ENCODE peak calls at places on chromosomes 2 and 18, in seven cellular contexts. One of them, this sample, is unnamed.

GRCh38 chr2:134452042-134452733 is 198.3 kb downstream of the MGAT5 start:
- DNase-seq in H9: no peak
- DNase-seq in fibroblast of lung: no peak
- DNase-seq in colonic mucosa: no peak
- DNase-seq in AG09309: no peak
- DNase-seq in brain microvascular endothelial cell: no peak
- DNase-seq in HFFc6: no peak
- DNase-seq in this sample: no peak

GRCh38 chr2:145569108-145569507 is 1049.2 kb upstream of the ZEB2 start:
- DNase-seq in brain microvascular endothelial cell: peak; percentile 21
- DNase-seq in HFFc6: peak; percentile 27
- DNase-seq in AG09309: peak; percentile 10
- DNase-seq in fibroblast of lung: peak; percentile 48
- DNase-seq in colonic mucosa: no peak
- DNase-seq in H9: no peak
- DNase-seq in this sample: no peak

GRCh38 chr2:44360749-44361329 is 455 bp downstream of the PREPL start:
- DNase-seq in fibroblast of lung: peak; percentile 17
- DNase-seq in brain microvascular endothelial cell: peak; percentile 6
- DNase-seq in AG09309: no peak
- DNase-seq in colonic mucosa: peak; percentile 54
- DNase-seq in H9: no peak
- DNase-seq in HFFc6: no peak
- DNase-seq in this sample: no peak

GRCh38 chr2:190576565-190576964 is 42.0 kb upstream of the NEMP2 start:
- DNase-seq in fibroblast of lung: no peak
- DNase-seq in HFFc6: no peak
- DNase-seq in colonic mucosa: no peak
- DNase-seq in H9: no peak
- DNase-seq in AG09309: no peak
- DNase-seq in brain microvascular endothelial cell: peak; percentile 51
- DNase-seq in this sample: no peak

GRCh38 chr2:221494556-221494955 is 77.5 kb downstream of the EPHA4 start:
- DNase-seq in HFFc6: no peak
- DNase-seq in H9: no peak
- DNase-seq in colonic mucosa: peak; percentile 22
- DNase-seq in AG09309: no peak
- DNase-seq in fibroblast of lung: peak; percentile 59
- DNase-seq in brain microvascular endothelial cell: no peak
- DNase-seq in this sample: no peak

GRCh38 chr18:57210101-57210661 is 63.3 kb downstream of the BOD1L2 start:
- DNase-seq in brain microvascular endothelial cell: peak; percentile 72
- DNase-seq in fibroblast of lung: peak; percentile 77
- DNase-seq in AG09309: peak; percentile 38
- DNase-seq in colonic mucosa: peak; percentile 64
- DNase-seq in H9: peak; percentile 83
- DNase-seq in HFFc6: peak; percentile 83
- DNase-seq in this sample: peak; percentile 6

GRCh38 chr2:8985561-8986326 is 17.7 kb downstream of the MBOAT2 start:
- DNase-seq in fibroblast of lung: peak; percentile 93
- DNase-seq in AG09309: no peak
- DNase-seq in H9: no peak
- DNase-seq in brain microvascular endothelial cell: no peak
- DNase-seq in colonic mucosa: no peak
- DNase-seq in HFFc6: peak; percentile 41
- DNase-seq in this sample: no peak

GRCh38 chr2:47536696-47537095 is 133.7 kb downstream of the MSH2 start:
- DNase-seq in HFFc6: peak; percentile 3
- DNase-seq in AG09309: peak; percentile 11
- DNase-seq in fibroblast of lung: peak; percentile 67
- DNase-seq in colonic mucosa: no peak
- DNase-seq in brain microvascular endothelial cell: no peak
- DNase-seq in H9: no peak
- DNase-seq in this sample: no peak

GRCh38 chr18:74242451-74243096 is 49.2 kb downstream of the CYB5A start:
- DNase-seq in fibroblast of lung: no peak
- DNase-seq in brain microvascular endothelial cell: no peak
- DNase-seq in AG09309: no peak
- DNase-seq in H9: no peak
- DNase-seq in HFFc6: no peak
- DNase-seq in colonic mucosa: peak; percentile 41
- DNase-seq in this sample: no peak

DNA sequence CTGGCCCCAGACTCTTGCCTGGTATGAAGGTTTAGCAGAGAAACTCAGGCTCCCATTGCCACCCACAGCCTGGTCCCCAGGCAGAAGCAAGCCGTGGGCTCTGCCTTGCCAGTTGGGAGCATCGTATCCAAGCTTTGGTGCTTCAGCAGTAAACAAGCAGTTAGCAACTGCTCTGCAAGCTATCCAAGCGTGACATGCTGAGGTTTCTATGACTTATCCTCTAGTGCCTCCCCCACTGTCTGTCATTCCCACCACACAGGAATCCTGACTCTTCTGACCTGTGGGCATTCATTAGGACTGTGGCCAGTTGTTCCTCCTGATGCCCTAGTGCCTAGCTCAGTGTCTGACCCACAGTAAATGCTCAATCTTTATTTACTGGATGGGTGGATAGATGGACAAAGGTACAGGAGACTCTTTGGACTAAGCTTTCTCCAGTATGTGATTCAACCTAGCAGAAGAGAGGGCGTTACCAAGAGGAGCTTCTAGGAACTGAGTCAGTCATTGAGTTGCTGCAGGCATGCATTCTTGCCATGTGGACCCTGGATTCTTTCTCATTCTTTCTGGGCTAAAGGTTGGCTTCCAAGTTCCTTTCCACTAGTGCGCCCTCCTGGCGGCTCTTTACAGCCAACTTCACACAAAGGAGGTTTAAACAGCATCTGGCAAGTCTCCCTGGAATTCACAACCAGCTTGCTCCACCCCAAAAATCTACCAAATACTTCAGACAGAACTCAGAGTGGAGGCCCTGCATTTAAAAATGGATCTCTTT is 40.6 kb upstream of the MRPL19 start:
- DNase-seq in AG09309: peak; percentile 97
- DNase-seq in brain microvascular endothelial cell: peak; percentile 94
- DNase-seq in H9: no peak
- DNase-seq in colonic mucosa: no peak
- DNase-seq in fibroblast of lung: peak; percentile 99
- DNase-seq in HFFc6: peak; percentile 99
- DNase-seq in this sample: no peak
- TF ChIP-seq CTCF in AG09309: peak; percentile 62
- TF ChIP-seq CTCF in brain microvascular endothelial cell: peak; percentile 69
- TF ChIP-seq CTCF in H9: peak; percentile 13
- TF ChIP-seq CTCF in colonic mucosa: no peak
- TF ChIP-seq CTCF in fibroblast of lung: peak; percentile 34
- TF ChIP-seq CTCF in HFFc6: peak; percentile 74
- TF ChIP-seq CTCF in this sample: no peak

DNA sequence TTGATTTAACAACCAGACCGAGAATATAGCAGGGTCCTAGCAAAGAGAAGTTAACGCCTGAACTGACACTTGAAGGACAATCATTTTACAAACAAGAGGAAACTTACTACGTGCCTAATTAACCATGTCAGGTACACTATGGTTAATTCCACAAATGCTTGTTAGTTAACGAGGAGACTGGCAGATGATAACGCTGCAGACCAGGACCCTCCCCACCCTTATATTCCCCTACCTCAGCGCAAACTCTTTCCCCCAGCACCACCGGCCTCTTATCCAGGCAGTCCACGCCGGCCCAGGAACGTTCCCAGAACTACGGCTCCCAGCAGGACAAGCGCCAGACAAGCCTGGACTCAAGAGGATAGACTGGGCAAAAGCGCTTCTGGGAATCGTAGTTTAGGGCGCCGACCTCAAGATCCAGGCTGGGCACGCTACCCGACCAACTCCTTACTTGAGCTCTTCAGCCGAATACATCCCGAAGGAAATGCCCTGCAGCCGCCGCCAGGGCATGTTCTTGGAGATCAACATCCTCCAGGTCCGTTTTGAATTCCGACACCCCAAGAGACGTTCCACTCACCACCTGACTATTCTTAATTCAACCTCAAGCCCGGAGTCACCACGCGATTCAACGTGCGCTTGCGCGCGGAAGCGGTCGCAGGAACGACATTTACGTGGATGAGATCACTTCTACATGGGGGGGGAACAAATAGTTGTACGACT is at the start of gene POLR1A:
- DNase-seq in fibroblast of lung: peak; percentile 94
- DNase-seq in H9: peak; percentile 93
- DNase-seq in AG09309: peak; percentile 78
- DNase-seq in colonic mucosa: peak; percentile 91
- DNase-seq in HFFc6: peak; percentile 88
- DNase-seq in brain microvascular endothelial cell: peak; percentile 94
- DNase-seq in this sample: peak; percentile 71
- TF ChIP-seq CTCF in fibroblast of lung: peak; percentile 8
- TF ChIP-seq CTCF in H9: peak; percentile 21
- TF ChIP-seq CTCF in AG09309: peak; percentile 20
- TF ChIP-seq CTCF in colonic mucosa: no peak
- TF ChIP-seq CTCF in HFFc6: peak; percentile 45
- TF ChIP-seq CTCF in brain microvascular endothelial cell: peak; percentile 50
- TF ChIP-seq CTCF in this sample: peak; percentile 20

GRCh38 chr2:232387451-232388171 is 9.1 kb downstream of the ALPP start:
- DNase-seq in brain microvascular endothelial cell: no peak
- DNase-seq in AG09309: no peak
- DNase-seq in H9: peak; percentile 63
- DNase-seq in fibroblast of lung: no peak
- DNase-seq in HFFc6: no peak
- DNase-seq in colonic mucosa: no peak
- DNase-seq in this sample: no peak

GRCh38 chr2:232386740-232387450 is 8.3 kb downstream of the ALPP start:
- DNase-seq in colonic mucosa: no peak
- DNase-seq in HFFc6: no peak
- DNase-seq in brain microvascular endothelial cell: peak; percentile 44
- DNase-seq in AG09309: no peak
- DNase-seq in H9: peak; percentile 56
- DNase-seq in fibroblast of lung: peak; percentile 36
- DNase-seq in this sample: no peak

GRCh38 chr2:232386490-232386739 is 7.9 kb downstream of the ALPP start:
- DNase-seq in colonic mucosa: no peak
- DNase-seq in HFFc6: no peak
- DNase-seq in H9: no peak
- DNase-seq in brain microvascular endothelial cell: no peak
- DNase-seq in AG09309: no peak
- DNase-seq in fibroblast of lung: no peak
- DNase-seq in this sample: no peak

GRCh38 chr2:232384466-232384865 is 5.9 kb downstream of the ALPP start:
- DNase-seq in fibroblast of lung: no peak
- DNase-seq in colonic mucosa: no peak
- DNase-seq in HFFc6: no peak
- DNase-seq in brain microvascular endothelial cell: no peak
- DNase-seq in H9: no peak
- DNase-seq in AG09309: no peak
- DNase-seq in this sample: no peak

GRCh38 chr2:232385660-232386489 is 7.3 kb downstream of the ALPP start:
- DNase-seq in H9: no peak
- DNase-seq in brain microvascular endothelial cell: peak; percentile 99
- DNase-seq in colonic mucosa: no peak
- DNase-seq in HFFc6: peak; percentile 95
- DNase-seq in AG09309: peak; percentile 97
- DNase-seq in fibroblast of lung: peak; percentile 94
- DNase-seq in this sample: no peak
- TF ChIP-seq CTCF in H9: no peak
- TF ChIP-seq CTCF in brain microvascular endothelial cell: no peak
- TF ChIP-seq CTCF in colonic mucosa: no peak
- TF ChIP-seq CTCF in HFFc6: peak; percentile 56
- TF ChIP-seq CTCF in AG09309: peak; percentile 17
- TF ChIP-seq CTCF in fibroblast of lung: no peak
- TF ChIP-seq CTCF in this sample: no peak

GRCh38 chr2:56473524-56473923 is 289.7 kb downstream of the CCDC85A start:
- DNase-seq in HFFc6: no peak
- DNase-seq in H9: no peak
- DNase-seq in AG09309: no peak
- DNase-seq in colonic mucosa: no peak
- DNase-seq in fibroblast of lung: no peak
- DNase-seq in brain microvascular endothelial cell: no peak
- DNase-seq in this sample: no peak
- TF ChIP-seq CTCF in HFFc6: no peak
- TF ChIP-seq CTCF in H9: no peak
- TF ChIP-seq CTCF in AG09309: no peak
- TF ChIP-seq CTCF in colonic mucosa: no peak
- TF ChIP-seq CTCF in fibroblast of lung: no peak
- TF ChIP-seq CTCF in brain microvascular endothelial cell: no peak
- TF ChIP-seq CTCF in this sample: no peak

DNA sequence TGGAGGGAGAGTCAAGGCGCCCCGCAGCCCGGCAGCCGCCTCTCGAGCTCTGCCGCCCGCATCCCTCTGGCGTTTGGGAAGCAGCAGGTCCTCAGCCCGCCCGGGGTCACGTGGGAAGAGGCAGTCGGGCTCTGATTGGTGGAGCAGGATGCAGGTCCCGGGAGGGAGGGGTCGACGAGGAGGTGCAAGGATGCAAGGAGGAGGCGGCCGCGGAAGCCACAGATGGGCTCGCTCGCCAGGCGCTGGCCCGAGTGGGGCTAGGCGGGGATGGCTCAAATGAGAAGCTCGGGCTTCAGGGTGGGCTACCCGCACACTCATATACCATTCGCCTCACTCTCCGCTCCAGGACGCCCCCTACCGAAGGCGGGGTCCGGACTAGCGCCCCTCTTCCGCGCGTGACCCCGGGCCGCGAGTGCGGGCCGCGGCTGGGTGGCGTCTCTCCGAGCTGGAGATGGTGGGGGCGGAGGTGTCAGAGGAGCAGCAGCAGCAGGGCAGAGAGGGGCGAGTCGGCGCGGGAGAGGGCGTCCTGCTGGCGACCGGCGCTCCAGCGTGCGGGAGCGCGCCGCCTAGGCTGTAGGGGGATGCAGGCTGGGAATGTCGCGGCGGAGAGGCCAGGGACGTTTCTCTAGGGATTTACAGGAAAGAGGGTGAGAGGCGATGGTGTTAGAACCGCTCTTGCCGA is at the start of gene TMEFF2:
- DNase-seq in H9: peak; percentile 97
- DNase-seq in AG09309: peak; percentile 29
- DNase-seq in colonic mucosa: peak; percentile 44
- DNase-seq in fibroblast of lung: peak; percentile 84
- DNase-seq in HFFc6: peak; percentile 53
- DNase-seq in brain microvascular endothelial cell: peak; percentile 74
- DNase-seq in this sample: peak; percentile 88
- TF ChIP-seq CTCF in H9: peak; percentile 58
- TF ChIP-seq CTCF in AG09309: peak; percentile 29
- TF ChIP-seq CTCF in colonic mucosa: no peak
- TF ChIP-seq CTCF in fibroblast of lung: peak; percentile 27
- TF ChIP-seq CTCF in HFFc6: peak; percentile 50
- TF ChIP-seq CTCF in brain microvascular endothelial cell: peak; percentile 33
- TF ChIP-seq CTCF in this sample: peak; percentile 45

This sample was measured in neural crest cell.